ENCODE peak calls at places on chromosomes 6 and 20, in nine cellular contexts. I is astrocyte of the spinal cord; B is Kasumi-1; U is glutamatergic neuron; V is activated effector memory CD4-positive, alpha-beta T cell treated with Interleukin-2 at 50 U/mL for 16 hours; M is DMS153; R is fibroblast of lung; S is NCI-H1417; P is stimulated activated CD8-positive, alpha-beta memory T cell treated with anti-CD3 and anti-CD28 coated beads, Interleukin-7, amount 100 ng/mL, for 48 hours. F is an unnamed sample.

GRCh38 chr6:146287691-146288369 is 255.8 kb upstream of the RAB32 start:
- DNase-seq in M (no peak), P (no peak), B (no peak), R (peak; percentile 76), U (no peak), V (no peak), I (peak; percentile 54), S (no peak), F (no peak)

GRCh38 chr6:145891126-145891525 is 73.0 kb downstream of the SHPRH start:
- DNase-seq in V (no peak), U (no peak), I (peak; percentile 66), P (no peak), R (peak; percentile 81), M (no peak), S (no peak), B (no peak), F (no peak)

GRCh38 chr6:35485402-35485877 is 11.4 kb downstream of the TEAD3 start:
- DNase-seq in R (no peak), I (no peak), P (no peak), M (no peak), S (no peak), U (peak; percentile 45), B (no peak), V (no peak), F (no peak)

GRCh38 chr6:67683960-67684359 is 951.1 kb upstream of the ADGRB3 start:
- DNase-seq in V (no peak), P (no peak), U (no peak), R (peak; percentile 73), I (peak; percentile 81), B (peak; percentile 96), S (no peak), M (no peak), F (peak; percentile 58)

GRCh38 chr6:74519172-74519571 is 686.7 kb downstream of the COL12A1 start:
- DNase-seq in P (no peak), B (peak; percentile 3), U (no peak), S (no peak), M (no peak), R (peak; percentile 86), V (no peak), I (peak; percentile 70), F (no peak)

GRCh38 chr6:97095466-97095865 is 170.9 kb downstream of the KLHL32 start:
- DNase-seq in I (no peak), B (no peak), U (no peak), M (no peak), V (no peak), R (no peak), S (no peak), P (no peak), F (no peak)

GRCh38 chr6:116992546-116992945 is 115.5 kb downstream of the RFX6 start:
- DNase-seq in M (no peak), I (no peak), S (no peak), B (no peak), V (no peak), P (no peak), R (no peak), U (no peak), F (no peak)

GRCh38 chr6:105993341-105993740 is 92.8 kb upstream of the PRDM1 start:
- DNase-seq in S (no peak), I (peak; percentile 34), U (no peak), V (no peak), R (peak; percentile 56), B (no peak), P (no peak), M (no peak), F (no peak)

GRCh38 chr6:80528115-80528514 is 421.6 kb downstream of the BCKDHB start:
- DNase-seq in R (no peak), U (no peak), B (no peak), P (no peak), I (no peak), V (no peak), S (no peak), M (no peak), F (no peak)

GRCh38 chr6:45584127-45584526 is 206.4 kb upstream of the SUPT3H start:
- DNase-seq in P (no peak), V (no peak), S (no peak), U (no peak), M (no peak), B (no peak), I (no peak), R (no peak), F (no peak)

GRCh38 chr6:5590187-5590586 is 328.9 kb downstream of the FARS2 start:
- DNase-seq in B (no peak), M (peak; percentile 4), P (no peak), R (no peak), V (no peak), S (no peak), I (no peak), U (no peak), F (no peak)

GRCh38 chr6:32940656-32941411 is at the start of gene HLA-DMB:
- DNase-seq in R (peak; percentile 64), M (peak; percentile 71), S (peak; percentile 8), P (no peak), V (peak; percentile 15), B (peak; percentile 30), U (no peak), I (peak; percentile 64), F (peak; percentile 53)

GRCh38 chr20:48156521-48156920 is 371.2 kb upstream of the SULF2 start:
- DNase-seq in I (no peak), S (no peak), M (no peak), B (no peak), V (no peak), P (no peak), U (no peak), R (no peak), F (no peak)

GRCh38 chr20:34579936-34580587 is 21.5 kb downstream of the MAP1LC3A start:
- DNase-seq in P (no peak), U (no peak), M (peak; percentile 87), V (no peak), R (no peak), S (no peak), I (peak; percentile 12), B (no peak), F (peak; percentile 18)

GRCh38 chr6:142416179-142416578 is 114.4 kb downstream of the ADGRG6 start:
- DNase-seq in P (no peak), I (peak; percentile 98), R (peak; percentile 91), B (no peak), S (no peak), M (no peak), U (no peak), V (no peak), F (no peak)

GRCh38 chr6:155126727-155127439 is 131.8 kb downstream of the TIAM2 start:
- DNase-seq in S (no peak), P (peak; percentile 78), U (no peak), R (peak; percentile 59), M (no peak), V (no peak), I (peak; percentile 86), B (no peak), F (no peak)

GRCh38 chr6:23905301-23905700 is 220.7 kb upstream of the NRSN1 start:
- DNase-seq in M (no peak), S (no peak), R (no peak), P (no peak), U (no peak), I (no peak), V (no peak), B (peak; percentile 6), F (no peak)

GRCh38 chr6:100171533-100172321 is 177.7 kb upstream of the MCHR2 start:
- DNase-seq in B (peak; percentile 26), R (no peak), P (peak; percentile 6), S (no peak), I (peak; percentile 79), M (no peak), U (no peak), V (no peak), F (no peak)

GRCh38 chr6:33208089-33208967 is at the start of gene RING1:
- DNase-seq in P (peak; percentile 68), I (peak; percentile 77), B (peak; percentile 70), R (peak; percentile 71), S (peak; percentile 62), M (peak; percentile 3), V (peak; percentile 80), U (peak; percentile 81), F (peak; percentile 75)

GRCh38 chr6:105992315-105992961 is 93.7 kb upstream of the PRDM1 start:
- DNase-seq in S (peak; percentile 89), R (peak; percentile 84), B (peak; percentile 73), U (peak; percentile 83), V (peak; percentile 87), P (peak; percentile 76), I (peak; percentile 79), M (peak; percentile 62), F (peak; percentile 79)

GRCh38 chr6:34343823-34344222 is 48.6 kb downstream of the NUDT3 start:
- DNase-seq in M (no peak), V (no peak), I (no peak), S (no peak), B (no peak), R (no peak), P (no peak), U (no peak), F (no peak)

GRCh38 chr20:2144850-2145249 is 43.2 kb downstream of the STK35 start:
- DNase-seq in P (no peak), B (no peak), U (peak; percentile 36), V (no peak), M (no peak), R (no peak), S (no peak), I (no peak), F (no peak)

GRCh38 chr6:166655251-166655650 is 28.2 kb upstream of the RPS6KA2 start:
- DNase-seq in P (no peak), I (no peak), B (no peak), R (no peak), M (peak; percentile 8), S (no peak), V (no peak), U (no peak), F (no peak)

GRCh38 chr20:59007758-59008511 is 881 bp upstream of the CTSZ start:
- DNase-seq in B (peak; percentile 85), V (no peak), R (no peak), S (no peak), P (no peak), I (no peak), M (no peak), U (peak; percentile 8), F (peak; percentile 78)

GRCh38 chr6:35146453-35146852 is 5.3 kb upstream of the TCP11 start:
- DNase-seq in U (no peak), P (peak; percentile 21), V (no peak), S (peak; percentile 27), B (peak; percentile 49), M (peak; percentile 34), R (peak; percentile 65), I (peak; percentile 64), F (no peak)

GRCh38 chr6:45699663-45700062 is 316.0 kb downstream of the CLIC5 start:
- DNase-seq in V (no peak), S (no peak), R (no peak), B (no peak), U (no peak), P (no peak), I (no peak), M (no peak), F (no peak)

GRCh38 chr20:41345729-41346067 is 5.1 kb downstream of the LPIN3 start:
- DNase-seq in B (no peak), S (no peak), P (no peak), U (no peak), I (no peak), M (no peak), V (no peak), R (no peak), F (no peak)

GRCh38 chr6:168968228-168968627 is 285.4 kb downstream of the THBS2 start:
- DNase-seq in P (no peak), S (peak; percentile 61), M (peak; percentile 94), V (no peak), U (no peak), I (peak; percentile 90), R (peak; percentile 94), B (no peak), F (peak; percentile 66)

GRCh38 chr6:75202676-75203131 is 3.1 kb downstream of the COL12A1 start:
- DNase-seq in S (no peak), M (no peak), I (peak; percentile 51), B (no peak), P (no peak), V (no peak), R (peak; percentile 40), U (no peak), F (no peak)

GRCh38 chr6:142566628-142567396 is 265.0 kb downstream of the ADGRG6 start:
- DNase-seq in V (peak; percentile 7), R (peak; percentile 63), S (peak; percentile 43), B (peak; percentile 73), U (peak; percentile 59), M (no peak), I (peak; percentile 58), P (peak; percentile 34), F (peak; percentile 45)

GRCh38 chr6:134123666-134124208 is 71.3 kb upstream of the SLC2A12 start:
- DNase-seq in R (peak; percentile 92), B (peak; percentile 49), V (no peak), M (peak; percentile 25), I (peak; percentile 82), U (no peak), P (no peak), S (peak; percentile 56), F (no peak)

F was measured in HL-60.